ENCODE peak calls at places on chromosomes 16 and 17, in four cellular contexts. O is RCC 7860; K is stimulated activated CD4-positive, alpha-beta T cell treated with anti-CD3 and anti-CD28 coated beads, Interleukin-12 subunit alpha, Interleukin-12 subunit beta, amount 100 ng/mL, for 24 hours; B is left colon. E is an unnamed sample.

GRCh38 chr17:63436523-63437110 is 9.5 kb downstream of the CYB561 start:
- DNase-seq in O (no peak), B (no peak), K (no peak), E (peak; percentile 75)

GRCh38 chr17:80063815-80064585 is 27.6 kb downstream of the CCDC40 start:
- DNase-seq in K (no peak), O (peak; percentile 84), B (peak; percentile 62), E (peak; percentile 54)

GRCh38 chr16:50635505-50636392 is 45.4 kb downstream of the SNX20 start:
- DNase-seq in B (no peak), K (no peak), O (no peak), E (no peak)

GRCh38 chr17:11644265-11645212 is 46.3 kb downstream of the DNAH9 start:
- DNase-seq in K (no peak), O (peak; percentile 60), B (peak; percentile 65), E (peak; percentile 89)

GRCh38 chr16:70476272-70477020 is 22.1 kb downstream of the FCSK start:
- DNase-seq in O (peak; percentile 85), B (no peak), K (peak; percentile 17), E (no peak)

GRCh38 chr16:11585460-11586374 is 1.0 kb downstream of the LITAF start:
- DNase-seq in K (no peak), B (no peak), O (peak; percentile 52), E (peak; percentile 25)

GRCh38 chr16:47110939-47111338 is 32.8 kb downstream of the NETO2 start:
- DNase-seq in B (no peak), O (no peak), K (no peak), E (no peak)

GRCh38 chr16:29662729-29663019 is 373 bp upstream of the SPN start:
- DNase-seq in O (no peak), B (no peak), K (no peak), E (no peak)

GRCh38 chr17:81250286-81251090 is 11.4 kb downstream of the NDUFAF8 start:
- DNase-seq in B (no peak), O (no peak), K (no peak), E (no peak)

E was measured in body of pancreas.